ENCODE peak calls at places on chromosomes 11 and 22, in seven cellular contexts. C is HFF-Myc, W is psoas muscle, T is tibial nerve, M is ovary, J is omental fat pad, O is neural crest cell. X is an unnamed sample.

GRCh38 chr22:27299181-27300085 is 502.1 kb downstream of the MN1 start:
- DNase-seq in C (no peak), W (no peak), T (no peak), M (no peak), J (no peak), O (no peak), X (no peak)

GRCh38 chr22:37043828-37044538 is 7.6 kb upstream of the KCTD17 start:
- DNase-seq in C (peak), W (peak), T (no peak), M (no peak), J (peak), O (peak), X (peak)

GRCh38 chr11:123174196-123175183 is 20.6 kb downstream of the CLMP start:
- DNase-seq in C (peak), W (peak), T (peak), M (peak), J (no peak), O (no peak), X (no peak)

GRCh38 chr11:125886997-125887372 is 483 bp upstream of the HYLS1 start:
- DNase-seq in C (no peak), W (peak), T (no peak), M (peak), J (no peak), O (no peak), X (no peak)

GRCh38 chr11:11344045-11344444 is 9.0 kb downstream of the CSNK2A3 start:
- DNase-seq in C (no peak), W (no peak), T (no peak), M (no peak), J (no peak), O (no peak), X (no peak)

GRCh38 chr11:62889484-62890437 is 9.1 kb downstream of the SLC3A2 start:
- DNase-seq in C (no peak), W (no peak), T (no peak), M (no peak), J (no peak), O (no peak), X (peak)

GRCh38 chr11:86456075-86456939 is 81.6 kb downstream of the CCDC81 start:
- DNase-seq in C (peak), W (peak), T (peak), M (peak), J (peak), O (peak), X (peak)

GRCh38 chr11:106331163-106331562 is 253.7 kb downstream of the AASDHPPT start:
- DNase-seq in C (no peak), W (no peak), T (no peak), M (no peak), J (no peak), O (no peak), X (no peak)

GRCh38 chr11:90434858-90435257 is 212.0 kb upstream of the CHORDC1 start:
- DNase-seq in C (no peak), W (no peak), T (no peak), M (no peak), J (no peak), O (no peak), X (no peak)

GRCh38 chr11:96049426-96049825 is 125.5 kb upstream of the MTMR2 start:
- DNase-seq in C (no peak), W (no peak), T (no peak), M (no peak), J (no peak), O (no peak), X (no peak)

GRCh38 chr11:113698515-113698914 is 7.6 kb downstream of the TMPRSS5 start:
- DNase-seq in C (no peak), W (no peak), T (no peak), M (no peak), J (no peak), O (no peak), X (no peak)

GRCh38 chr11:102283088-102283487 is 34.2 kb upstream of the BIRC3 start:
- DNase-seq in C (no peak), W (no peak), T (no peak), M (no peak), J (no peak), O (no peak), X (no peak)

GRCh38 chr11:33634291-33634834 is 66.3 kb downstream of the C11orf91 start:
- DNase-seq in C (no peak), W (no peak), T (no peak), M (no peak), J (no peak), O (no peak), X (no peak)

GRCh38 chr11:61837411-61838005 is 9.4 kb downstream of the FADS2 start:
- DNase-seq in C (no peak), W (no peak), T (no peak), M (no peak), J (no peak), O (no peak), X (no peak)

GRCh38 chr11:83816572-83817187 is 530.5 kb upstream of the CCDC90B start:
- DNase-seq in C (no peak), W (no peak), T (no peak), M (no peak), J (no peak), O (no peak), X (no peak)

GRCh38 chr11:11036185-11037161 is 178.6 kb upstream of the ZBED5 start:
- DNase-seq in C (peak), W (no peak), T (no peak), M (no peak), J (no peak), O (no peak), X (peak)

GRCh38 chr11:68891356-68891948 is 12.2 kb downstream of the MRPL21 start:
- DNase-seq in C (no peak), W (no peak), T (no peak), M (no peak), J (no peak), O (no peak), X (no peak)

GRCh38 chr22:30354644-30355043 is 2.0 kb downstream of the SF3A1 start:
- DNase-seq in C (no peak), W (no peak), T (no peak), M (no peak), J (no peak), O (no peak), X (no peak)

GRCh38 chr22:29481265-29482000 is 1.4 kb downstream of the NEFH start:
- DNase-seq in C (no peak), W (peak), T (no peak), M (peak), J (no peak), O (peak), X (peak)

GRCh38 chr11:82738116-82738515 is 4.5 kb upstream of the FAM181B start:
- DNase-seq in C (no peak), W (no peak), T (no peak), M (no peak), J (no peak), O (no peak), X (no peak)

GRCh38 chr11:66264893-66265292 is 3.5 kb upstream of the RAB1B start:
- DNase-seq in C (no peak), W (no peak), T (no peak), M (no peak), J (no peak), O (no peak), X (peak)

GRCh38 chr11:9039194-9039593 is 35.4 kb upstream of the NRIP3 start:
- DNase-seq in C (no peak), W (no peak), T (no peak), M (no peak), J (no peak), O (no peak), X (no peak)

GRCh38 chr11:73286240-73286810 is 14.2 kb downstream of the P2RY6 start:
- DNase-seq in C (no peak), W (no peak), T (no peak), M (peak), J (no peak), O (no peak), X (no peak)

GRCh38 chr11:57181678-57182305 is at the start of gene LRRC55:
- DNase-seq in C (no peak), W (no peak), T (no peak), M (no peak), J (no peak), O (no peak), X (no peak)

GRCh38 chr11:65426839-65427690 is 4.5 kb downstream of the NEAT1 start:
- DNase-seq in C (no peak), W (peak), T (no peak), M (peak), J (peak), O (no peak), X (no peak)

GRCh38 chr11:33387586-33387985 is 130.4 kb downstream of the HIPK3 start:
- DNase-seq in C (no peak), W (no peak), T (no peak), M (no peak), J (no peak), O (no peak), X (no peak)

GRCh38 chr11:119671048-119671447 is 58.0 kb downstream of the NECTIN1 start:
- DNase-seq in C (peak), W (peak), T (peak), M (peak), J (no peak), O (no peak), X (no peak)

GRCh38 chr11:57150454-57150917 is 31.3 kb upstream of the LRRC55 start:
- DNase-seq in C (no peak), W (no peak), T (no peak), M (no peak), J (no peak), O (no peak), X (no peak)

GRCh38 chr11:118322721-118323120 is 18.2 kb downstream of the CD3E start:
- DNase-seq in C (no peak), W (no peak), T (no peak), M (no peak), J (no peak), O (no peak), X (no peak)

GRCh38 chr11:22276535-22276934 is 61.6 kb upstream of the SLC17A6 start:
- DNase-seq in C (no peak), W (no peak), T (no peak), M (no peak), J (no peak), O (no peak), X (no peak)

GRCh38 chr11:107999759-108000455 is 8.8 kb upstream of the CUL5 start:
- DNase-seq in C (no peak), W (no peak), T (no peak), M (no peak), J (no peak), O (peak), X (peak)

GRCh38 chr11:109697140-109697843 is 275.3 kb downstream of the C11orf87 start:
- DNase-seq in C (peak), W (no peak), T (no peak), M (no peak), J (no peak), O (peak), X (peak)

GRCh38 chr22:47240116-47240515 is 477.7 kb downstream of the TBC1D22A start:
- DNase-seq in C (no peak), W (no peak), T (no peak), M (no peak), J (no peak), O (no peak), X (no peak)

GRCh38 chr11:76601272-76601671 is 69.3 kb downstream of the LRRC32 start:
- DNase-seq in C (no peak), W (no peak), T (no peak), M (no peak), J (no peak), O (no peak), X (no peak)

GRCh38 chr11:125314264-125315087 is 149.9 kb downstream of the PKNOX2 start:
- DNase-seq in C (no peak), W (no peak), T (no peak), M (no peak), J (no peak), O (no peak), X (no peak)

GRCh38 chr11:76795285-76795935 is 12.3 kb downstream of the TSKU start:
- DNase-seq in C (no peak), W (no peak), T (no peak), M (no peak), J (no peak), O (no peak), X (no peak)

GRCh38 chr11:29333993-29334780 is 682.6 kb downstream of the KCNA4 start:
- DNase-seq in C (peak), W (no peak), T (no peak), M (no peak), J (no peak), O (no peak), X (peak)

GRCh38 chr11:114158886-114159285 is 99.4 kb downstream of the ZBTB16 start:
- DNase-seq in C (no peak), W (peak), T (peak), M (no peak), J (no peak), O (no peak), X (no peak)

GRCh38 chr11:117618273-117618672 is 178.7 kb downstream of the DSCAML1 start:
- DNase-seq in C (no peak), W (no peak), T (no peak), M (no peak), J (no peak), O (no peak), X (no peak)

GRCh38 chr22:26170795-26171194 is 1.5 kb downstream of the SEZ6L start:
- DNase-seq in C (no peak), W (peak), T (no peak), M (no peak), J (no peak), O (peak), X (peak)
- TF ChIP-seq CTCF in C (no peak), W (no peak), T (no peak), M (no peak), J (no peak), O (peak), X (peak)

GRCh38 chr22:38221908-38222796 is 20.4 kb downstream of the MAFF start:
- DNase-seq in C (no peak), W (no peak), T (no peak), M (no peak), J (no peak), O (no peak), X (no peak)

GRCh38 chr22:38221407-38221806 is 19.6 kb downstream of the MAFF start:
- DNase-seq in C (no peak), W (no peak), T (no peak), M (no peak), J (no peak), O (no peak), X (no peak)

GRCh38 chr22:38220653-38221386 is 19.0 kb downstream of the MAFF start:
- DNase-seq in C (no peak), W (no peak), T (no peak), M (no peak), J (no peak), O (no peak), X (no peak)

GRCh38 chr22:38222797-38223119 is 21.0 kb downstream of the MAFF start:
- DNase-seq in C (no peak), W (no peak), T (no peak), M (no peak), J (no peak), O (no peak), X (no peak)

GRCh38 chr22:38223289-38223960 is 21.6 kb downstream of the MAFF start:
- DNase-seq in C (no peak), W (no peak), T (no peak), M (no peak), J (no peak), O (no peak), X (no peak)
- TF ChIP-seq CTCF in C (no peak), W (no peak), T (no peak), M (no peak), J (no peak), O (no peak), X (no peak)

DNA sequence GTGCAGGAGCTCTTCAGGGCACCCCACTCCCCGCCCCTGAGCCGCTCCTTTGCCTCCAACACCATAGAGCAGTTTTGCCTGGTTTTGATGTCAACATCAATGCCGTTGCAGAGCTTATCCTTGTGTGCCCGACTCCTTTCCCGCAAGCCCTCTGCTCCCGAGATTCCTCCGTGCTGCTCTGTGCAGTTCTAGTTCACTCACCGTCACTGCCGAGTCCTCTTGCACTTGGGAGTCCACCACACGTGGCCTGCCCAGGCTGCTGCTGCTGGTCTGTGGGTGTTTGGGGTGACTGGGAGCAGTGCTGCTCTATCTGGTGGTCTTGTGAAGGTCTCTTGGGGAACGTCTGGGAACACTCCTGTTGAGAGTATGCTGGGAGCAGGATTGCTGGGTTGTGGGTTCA is 63.8 kb upstream of the ANO1 start:
- DNase-seq in C (no peak), W (no peak), T (no peak), M (no peak), J (no peak), O (no peak), X (no peak)
- TF ChIP-seq CTCF in C (no peak), W (no peak), T (no peak), M (no peak), J (no peak), O (no peak), X (no peak)

GRCh38 chr11:2269601-2270321 is 627 bp downstream of the ASCL2 start:
- DNase-seq in C (peak), W (no peak), T (no peak), M (peak), J (peak), O (peak), X (peak)
- TF ChIP-seq CTCF in C (no peak), W (no peak), T (peak), M (no peak), J (no peak), O (peak), X (no peak)

GRCh38 chr11:36569095-36569494 is 1.3 kb downstream of the RAG1 start:
- DNase-seq in C (no peak), W (no peak), T (no peak), M (no peak), J (no peak), O (no peak), X (no peak)

GRCh38 chr11:36564376-36565032 is 3.3 kb upstream of the RAG1 start:
- DNase-seq in C (peak), W (no peak), T (no peak), M (peak), J (no peak), O (peak), X (peak)

GRCh38 chr11:36565033-36565610 is 2.7 kb upstream of the RAG1 start:
- DNase-seq in C (no peak), W (no peak), T (no peak), M (no peak), J (no peak), O (no peak), X (no peak)

GRCh38 chr11:36567684-36568083 is at the start of gene RAG1:
- DNase-seq in C (no peak), W (no peak), T (no peak), M (no peak), J (no peak), O (no peak), X (no peak)

DNA sequence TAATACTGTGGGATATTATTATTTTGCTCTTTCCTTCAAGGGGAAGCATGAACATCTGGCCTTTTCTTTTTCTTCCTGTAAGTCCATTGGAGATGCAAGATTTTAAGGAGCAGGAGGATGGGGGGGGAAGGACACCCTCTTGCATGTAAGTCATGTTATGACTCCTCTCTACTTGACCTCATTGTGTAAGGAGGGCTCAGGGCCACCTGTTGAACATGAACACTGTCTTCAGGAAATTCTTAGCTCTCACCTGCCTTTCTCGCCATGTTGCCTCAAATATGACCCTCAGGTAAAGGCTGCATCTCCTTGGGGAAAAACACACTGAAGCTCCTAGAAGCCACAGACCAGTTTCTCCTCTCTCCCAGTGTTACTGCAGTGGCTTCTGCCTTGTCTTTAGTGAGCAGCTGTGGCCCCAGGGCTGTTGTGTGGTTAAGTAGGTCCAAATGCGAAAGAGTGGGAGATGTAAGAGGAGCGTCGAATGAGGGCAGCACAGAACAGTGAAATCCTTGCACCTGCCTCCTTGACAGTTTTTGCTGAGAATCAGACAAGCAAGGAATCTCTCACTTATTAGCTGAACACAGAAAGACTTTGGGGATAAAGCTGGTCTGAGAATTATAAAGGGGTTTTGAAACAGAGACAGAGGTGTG is 1.3 kb upstream of the RAG1 start:
- DNase-seq in C (no peak), W (no peak), T (no peak), M (no peak), J (no peak), O (no peak), X (no peak)
- TF ChIP-seq CTCF in C (no peak), W (no peak), T (no peak), M (no peak), J (no peak), O (no peak), X (no peak)

DNA sequence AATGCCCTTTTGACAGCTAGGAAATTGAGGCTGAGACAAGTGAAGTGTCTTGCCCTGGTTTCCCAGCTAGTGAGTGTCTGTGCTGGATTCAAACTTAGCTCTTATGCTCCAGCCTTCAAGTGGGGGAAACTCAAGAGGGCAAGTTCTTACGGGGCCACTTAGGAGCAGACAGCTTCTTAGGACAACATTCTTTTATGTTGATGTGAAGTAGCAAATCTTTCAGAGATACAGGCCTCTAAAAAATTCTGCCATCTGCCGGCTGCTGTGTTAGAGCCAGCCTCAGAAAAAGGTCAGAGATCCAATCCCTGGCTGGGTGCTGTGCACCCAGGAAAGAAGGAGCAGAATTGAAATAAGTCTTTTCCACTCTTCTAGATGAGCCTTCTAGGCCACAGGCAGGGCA is 26.6 kb downstream of the TIMP3 start:
- DNase-seq in C (no peak), W (no peak), T (no peak), M (no peak), J (no peak), O (no peak), X (no peak)
- TF ChIP-seq CTCF in C (peak), W (peak), T (peak), M (no peak), J (no peak), O (no peak), X (no peak)

GRCh38 chr11:67606477-67607295 is at the start of gene NDUFV1:
- DNase-seq in C (peak), W (peak), T (peak), M (peak), J (peak), O (peak), X (peak)
- TF ChIP-seq CTCF in C (peak), W (peak), T (peak), M (peak), J (no peak), O (peak), X (peak)

GRCh38 chr11:36055356-36055755 is 111.5 kb downstream of the LDLRAD3 start:
- DNase-seq in C (no peak), W (no peak), T (no peak), M (no peak), J (no peak), O (no peak), X (no peak)

GRCh38 chr11:36054628-36055027 is 110.8 kb downstream of the LDLRAD3 start:
- DNase-seq in C (no peak), W (no peak), T (no peak), M (no peak), J (no peak), O (no peak), X (no peak)

GRCh38 chr11:36053901-36054300 is 110.0 kb downstream of the LDLRAD3 start:
- DNase-seq in C (no peak), W (no peak), T (no peak), M (no peak), J (no peak), O (no peak), X (no peak)

GRCh38 chr11:36057372-36058045 is 113.6 kb downstream of the LDLRAD3 start:
- DNase-seq in C (no peak), W (peak), T (no peak), M (peak), J (no peak), O (no peak), X (no peak)

GRCh38 chr11:36056160-36056751 is 112.4 kb downstream of the LDLRAD3 start:
- DNase-seq in C (no peak), W (no peak), T (no peak), M (peak), J (no peak), O (peak), X (peak)
- TF ChIP-seq CTCF in C (peak), W (peak), T (no peak), M (no peak), J (no peak), O (peak), X (peak)

X was measured in nephron progenitor cell.